ENCODE peak calls at places on chromosomes 11 and 22, in five cellular contexts. One of them, this sample, is unnamed.

GRCh38 chr22:26672060-26672471 is 14.7 kb downstream of the MIAT start:
- DNase-seq in IMR-90: no peak
- DNase-seq in brain microvascular endothelial cell: no peak
- DNase-seq in hepatocyte: no peak
- DNase-seq in lower leg skin: no peak
- DNase-seq in this sample: no peak

GRCh38 chr11:45929486-45930030 is 7.1 kb downstream of the LARGE2 start:
- DNase-seq in IMR-90: no peak
- DNase-seq in brain microvascular endothelial cell: no peak
- DNase-seq in hepatocyte: no peak
- DNase-seq in lower leg skin: peak
- DNase-seq in this sample: no peak

GRCh38 chr11:2911088-2912037 is 17.9 kb downstream of the PHLDA2 start:
- DNase-seq in IMR-90: no peak
- DNase-seq in brain microvascular endothelial cell: no peak
- DNase-seq in hepatocyte: peak
- DNase-seq in lower leg skin: no peak
- DNase-seq in this sample: no peak

GRCh38 chr11:65781962-65782815 is 1.4 kb upstream of the AP5B1 start:
- DNase-seq in IMR-90: no peak
- DNase-seq in brain microvascular endothelial cell: no peak
- DNase-seq in hepatocyte: peak
- DNase-seq in lower leg skin: no peak
- DNase-seq in this sample: no peak

GRCh38 chr11:106594751-106595351 is 423.4 kb downstream of the GUCY1A2 start:
- DNase-seq in IMR-90: peak
- DNase-seq in brain microvascular endothelial cell: no peak
- DNase-seq in hepatocyte: no peak
- DNase-seq in lower leg skin: no peak
- DNase-seq in this sample: no peak

GRCh38 chr11:115430345-115430744 is 73.9 kb downstream of the CADM1 start:
- DNase-seq in IMR-90: no peak
- DNase-seq in brain microvascular endothelial cell: no peak
- DNase-seq in hepatocyte: no peak
- DNase-seq in lower leg skin: no peak
- DNase-seq in this sample: no peak

GRCh38 chr22:49826603-49827306 is 918 bp downstream of the BRD1 start:
- DNase-seq in IMR-90: peak
- DNase-seq in brain microvascular endothelial cell: no peak
- DNase-seq in hepatocyte: peak
- DNase-seq in lower leg skin: no peak
- DNase-seq in this sample: peak

GRCh38 chr22:30195245-30196140 is 51.1 kb downstream of the LIF start:
- DNase-seq in IMR-90: peak
- DNase-seq in brain microvascular endothelial cell: peak
- DNase-seq in hepatocyte: no peak
- DNase-seq in lower leg skin: no peak
- DNase-seq in this sample: no peak

GRCh38 chr11:34585870-34586654 is 34.8 kb upstream of the EHF start:
- DNase-seq in IMR-90: peak
- DNase-seq in brain microvascular endothelial cell: peak
- DNase-seq in hepatocyte: peak
- DNase-seq in lower leg skin: no peak
- DNase-seq in this sample: no peak

GRCh38 chr11:953513-953912 is 27.8 kb downstream of the AP2A2 start:
- DNase-seq in IMR-90: no peak
- DNase-seq in brain microvascular endothelial cell: no peak
- DNase-seq in hepatocyte: no peak
- DNase-seq in lower leg skin: no peak
- DNase-seq in this sample: no peak

GRCh38 chr11:86151188-86152005 is 82.5 kb upstream of the PICALM start:
- DNase-seq in IMR-90: peak
- DNase-seq in brain microvascular endothelial cell: no peak
- DNase-seq in hepatocyte: peak
- DNase-seq in lower leg skin: no peak
- DNase-seq in this sample: no peak

GRCh38 chr22:19044381-19044780 is 77.8 kb downstream of the DGCR2 start:
- DNase-seq in IMR-90: no peak
- DNase-seq in brain microvascular endothelial cell: no peak
- DNase-seq in hepatocyte: no peak
- DNase-seq in lower leg skin: no peak
- DNase-seq in this sample: no peak

GRCh38 chr11:132980721-132981120 is 551.6 kb downstream of the OPCML start:
- DNase-seq in IMR-90: no peak
- DNase-seq in brain microvascular endothelial cell: no peak
- DNase-seq in hepatocyte: peak
- DNase-seq in lower leg skin: no peak
- DNase-seq in this sample: no peak

GRCh38 chr22:44702479-44703219 is 645 bp downstream of the PRR5 start:
- DNase-seq in IMR-90: peak
- DNase-seq in brain microvascular endothelial cell: peak
- DNase-seq in hepatocyte: peak
- DNase-seq in lower leg skin: no peak
- DNase-seq in this sample: no peak

GRCh38 chr22:38404419-38404818 is 50.6 kb downstream of the KCNJ4 start:
- DNase-seq in IMR-90: no peak
- DNase-seq in brain microvascular endothelial cell: no peak
- DNase-seq in hepatocyte: no peak
- DNase-seq in lower leg skin: no peak
- DNase-seq in this sample: no peak
- TF ChIP-seq CTCF in IMR-90: no peak
- TF ChIP-seq CTCF in brain microvascular endothelial cell: no peak
- TF ChIP-seq CTCF in hepatocyte: no peak
- TF ChIP-seq CTCF in lower leg skin: no peak
- TF ChIP-seq CTCF in this sample: no peak

GRCh38 chr11:14386895-14387480 is 28.0 kb upstream of the RRAS2 start:
- DNase-seq in IMR-90: peak
- DNase-seq in brain microvascular endothelial cell: peak
- DNase-seq in hepatocyte: peak
- DNase-seq in lower leg skin: no peak
- DNase-seq in this sample: no peak

GRCh38 chr11:14380947-14381555 is 22.1 kb upstream of the RRAS2 start:
- DNase-seq in IMR-90: peak
- DNase-seq in brain microvascular endothelial cell: no peak
- DNase-seq in hepatocyte: peak
- DNase-seq in lower leg skin: peak
- DNase-seq in this sample: peak

GRCh38 chr11:14386081-14386480 is 27.1 kb upstream of the RRAS2 start:
- DNase-seq in IMR-90: no peak
- DNase-seq in brain microvascular endothelial cell: no peak
- DNase-seq in hepatocyte: no peak
- DNase-seq in lower leg skin: no peak
- DNase-seq in this sample: no peak

GRCh38 chr11:14381968-14382367 is 23.0 kb upstream of the RRAS2 start:
- DNase-seq in IMR-90: no peak
- DNase-seq in brain microvascular endothelial cell: no peak
- DNase-seq in hepatocyte: no peak
- DNase-seq in lower leg skin: no peak
- DNase-seq in this sample: no peak

GRCh38 chr11:14384338-14384737 is 25.4 kb upstream of the RRAS2 start:
- DNase-seq in IMR-90: peak
- DNase-seq in brain microvascular endothelial cell: no peak
- DNase-seq in hepatocyte: no peak
- DNase-seq in lower leg skin: no peak
- DNase-seq in this sample: no peak
- TF ChIP-seq CTCF in IMR-90: no peak
- TF ChIP-seq CTCF in brain microvascular endothelial cell: no peak
- TF ChIP-seq CTCF in hepatocyte: no peak
- TF ChIP-seq CTCF in lower leg skin: no peak
- TF ChIP-seq CTCF in this sample: no peak

GRCh38 chr11:63613517-63614135 is 607 bp downstream of the PLAAT3 start:
- DNase-seq in IMR-90: no peak
- DNase-seq in brain microvascular endothelial cell: no peak
- DNase-seq in hepatocyte: peak
- DNase-seq in lower leg skin: no peak
- DNase-seq in this sample: peak
- TF ChIP-seq CTCF in IMR-90: no peak
- TF ChIP-seq CTCF in brain microvascular endothelial cell: no peak
- TF ChIP-seq CTCF in hepatocyte: no peak
- TF ChIP-seq CTCF in lower leg skin: no peak
- TF ChIP-seq CTCF in this sample: no peak

DNA sequence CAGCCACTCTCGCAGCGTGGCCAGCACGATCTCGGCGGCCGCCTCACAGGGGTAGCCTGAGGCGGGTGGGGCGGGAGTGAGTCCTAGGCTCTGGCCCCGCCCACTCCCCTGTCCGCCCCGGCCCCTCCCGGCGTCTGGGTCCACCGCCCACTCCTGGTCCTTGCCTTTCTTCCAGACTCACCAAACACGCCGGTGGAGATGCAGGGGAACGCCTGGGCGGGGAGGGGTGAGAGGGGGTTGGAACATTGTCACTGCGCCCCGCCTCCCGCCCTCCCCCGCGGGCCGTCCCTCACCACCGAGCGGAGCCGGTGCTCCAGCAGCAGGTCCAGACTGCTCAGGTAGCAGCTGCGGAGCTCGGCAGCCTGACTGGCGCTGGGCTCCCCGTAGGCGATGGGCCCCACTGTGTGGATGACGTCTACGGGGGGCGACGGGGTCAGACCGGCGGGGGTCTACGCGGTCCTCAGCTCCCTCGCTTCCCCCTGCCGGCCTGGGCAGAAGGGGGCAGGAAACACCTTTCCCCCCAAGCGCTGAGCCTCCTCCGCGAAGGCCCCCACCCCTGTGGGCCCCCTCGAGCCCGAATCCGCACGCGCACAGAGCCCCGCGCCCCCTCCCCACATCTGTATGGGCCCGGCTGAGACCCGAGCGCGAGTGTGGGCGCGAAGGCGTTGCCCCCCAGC is 13.2 kb downstream of the OTUB1 start:
- DNase-seq in IMR-90: no peak
- DNase-seq in brain microvascular endothelial cell: peak
- DNase-seq in hepatocyte: peak
- DNase-seq in lower leg skin: peak
- DNase-seq in this sample: peak
- TF ChIP-seq CTCF in IMR-90: no peak
- TF ChIP-seq CTCF in brain microvascular endothelial cell: no peak
- TF ChIP-seq CTCF in hepatocyte: no peak
- TF ChIP-seq CTCF in lower leg skin: no peak
- TF ChIP-seq CTCF in this sample: no peak

DNA sequence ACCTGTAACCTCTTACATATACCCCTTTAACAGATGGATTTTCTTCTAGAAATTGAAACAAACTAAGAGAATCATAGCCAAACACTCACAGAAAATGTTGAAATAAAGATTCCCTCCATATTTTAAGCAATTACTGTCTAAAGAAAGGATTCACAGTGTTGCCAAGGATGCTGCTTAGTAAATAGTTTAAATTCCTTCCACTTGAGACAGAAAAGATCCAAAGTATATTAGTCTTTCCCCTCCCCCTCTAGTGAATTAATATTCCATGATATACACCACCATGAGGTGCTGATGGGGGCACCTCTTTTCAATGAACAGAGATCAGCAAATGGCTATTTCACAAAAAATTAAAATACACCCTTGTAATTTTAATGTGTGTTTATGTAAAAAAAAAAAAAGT is 186.8 kb downstream of the SOX6 start:
- DNase-seq in IMR-90: peak
- DNase-seq in brain microvascular endothelial cell: no peak
- DNase-seq in hepatocyte: no peak
- DNase-seq in lower leg skin: no peak
- DNase-seq in this sample: no peak
- TF ChIP-seq CTCF in IMR-90: peak
- TF ChIP-seq CTCF in brain microvascular endothelial cell: no peak
- TF ChIP-seq CTCF in hepatocyte: no peak
- TF ChIP-seq CTCF in lower leg skin: no peak
- TF ChIP-seq CTCF in this sample: no peak